ENCODE peak calls at places on chromosomes 5 and 9, in four cellular contexts. N is DMS79 treated with DMSO at 0.1 percent for 48 hours, C is nucleus accumbens, Y is choroid plexus epithelial cell. O is an unnamed sample.

GRCh38 chr9:4541281-4541680 is 51.0 kb downstream of the SLC1A1 start:
- DNase-seq in N (no peak), C (no peak), Y (no peak), O (no peak)

GRCh38 chr9:120765910-120766309 is 27.3 kb downstream of the FBXW2 start:
- DNase-seq in N (no peak), C (no peak), Y (no peak), O (no peak)

GRCh38 chr5:147628054-147628895 is 118.4 kb upstream of the DPYSL3 start:
- DNase-seq in N (peak), C (peak), Y (peak), O (peak)

GRCh38 chr5:65480306-65480865 is 1.3 kb downstream of the ADAMTS6 start:
- DNase-seq in N (peak), C (no peak), Y (peak), O (peak)

GRCh38 chr9:114126247-114127060 is 27.4 kb upstream of the KIF12 start:
- DNase-seq in N (no peak), C (no peak), Y (no peak), O (no peak)

GRCh38 chr9:1979815-1980367 is 35.3 kb upstream of the SMARCA2 start:
- DNase-seq in N (no peak), C (no peak), Y (peak), O (peak)

GRCh38 chr5:40754381-40755092 is 1.2 kb downstream of the TTC33 start:
- DNase-seq in N (peak), C (no peak), Y (peak), O (peak)

GRCh38 chr9:96061293-96061987 is 185.9 kb downstream of the ERCC6L2 start:
- DNase-seq in N (no peak), C (peak), Y (peak), O (peak)

GRCh38 chr9:5876711-5877110 is 14.0 kb upstream of the MLANA start:
- DNase-seq in N (no peak), C (no peak), Y (no peak), O (no peak)

GRCh38 chr9:5357431-5358105 is 17.9 kb upstream of the RLN1 start:
- DNase-seq in N (no peak), C (no peak), Y (no peak), O (no peak)